ENCODE peak calls at places on chromosomes 1 and 21, in seven cellular contexts. E is endothelial cell of umbilical vein, U is stomach, G is HCT116, F is suprapubic skin, W is GM12891, B is prostate gland. H is an unnamed sample.

GRCh38 chr1:93324486-93325464 is 20.9 kb upstream of the DR1 start:
- DNase-seq in E (no peak), U (no peak), G (peak), F (no peak), W (no peak), B (no peak), H (no peak)

GRCh38 chr1:21313146-21313885 is 23.1 kb upstream of the ECE1 start:
- DNase-seq in E (peak), U (no peak), G (no peak), F (no peak), W (no peak), B (no peak), H (peak)

GRCh38 chr1:158084336-158084735 is 90.9 kb downstream of the KIRREL1 start:
- DNase-seq in E (no peak), U (no peak), G (no peak), F (no peak), W (no peak), B (no peak), H (no peak)

GRCh38 chr1:15296602-15297321 is 49.7 kb downstream of the FHAD1 start:
- DNase-seq in E (no peak), U (no peak), G (no peak), F (no peak), W (peak), B (no peak), H (no peak)

GRCh38 chr1:100879422-100879821 is 15.2 kb downstream of the EXTL2 start:
- DNase-seq in E (no peak), U (no peak), G (no peak), F (no peak), W (no peak), B (no peak), H (no peak)

GRCh38 chr1:90357980-90358379 is 359.1 kb downstream of the BARHL2 start:
- DNase-seq in E (no peak), U (no peak), G (no peak), F (no peak), W (no peak), B (no peak), H (no peak)

GRCh38 chr1:232486454-232487202 is 143.3 kb downstream of the SIPA1L2 start:
- DNase-seq in E (no peak), U (no peak), G (no peak), F (no peak), W (no peak), B (peak), H (no peak)

GRCh38 chr1:3883194-3883920 is 16.7 kb downstream of the C1orf174 start:
- DNase-seq in E (no peak), U (no peak), G (no peak), F (no peak), W (no peak), B (no peak), H (no peak)

GRCh38 chr1:229478852-229479251 is 29.3 kb downstream of the NUP133 start:
- DNase-seq in E (no peak), U (no peak), G (no peak), F (no peak), W (no peak), B (no peak), H (no peak)

GRCh38 chr21:46617267-46618051 is 12.6 kb upstream of the S100B start:
- DNase-seq in E (peak), U (no peak), G (no peak), F (no peak), W (no peak), B (no peak), H (no peak)

GRCh38 chr1:71307451-71307850 is 226.6 kb upstream of the ZRANB2 start:
- DNase-seq in E (peak), U (no peak), G (no peak), F (no peak), W (no peak), B (no peak), H (peak)

GRCh38 chr1:186206046-186206564 is 168.9 kb downstream of the TPR start:
- DNase-seq in E (no peak), U (no peak), G (no peak), F (no peak), W (no peak), B (no peak), H (no peak)

GRCh38 chr1:186207401-186208085 is 167.5 kb downstream of the TPR start:
- DNase-seq in E (no peak), U (no peak), G (no peak), F (no peak), W (no peak), B (no peak), H (no peak)

GRCh38 chr1:186202174-186202843 is 172.7 kb downstream of the TPR start:
- DNase-seq in E (no peak), U (no peak), G (no peak), F (peak), W (no peak), B (no peak), H (no peak)
- TF ChIP-seq POLR2AphosphoS5 in E (no peak), U (no peak), G (no peak), F (peak), W (no peak), B (no peak), H (no peak)

GRCh38 chr1:156657161-156657970 is 15.4 kb downstream of the BCAN start:
- DNase-seq in E (peak), U (peak), G (no peak), F (peak), W (peak), B (peak), H (peak)
- TF ChIP-seq POLR2AphosphoS5 in E (no peak), U (no peak), G (peak), F (no peak), W (no peak), B (no peak), H (no peak)

DNA sequence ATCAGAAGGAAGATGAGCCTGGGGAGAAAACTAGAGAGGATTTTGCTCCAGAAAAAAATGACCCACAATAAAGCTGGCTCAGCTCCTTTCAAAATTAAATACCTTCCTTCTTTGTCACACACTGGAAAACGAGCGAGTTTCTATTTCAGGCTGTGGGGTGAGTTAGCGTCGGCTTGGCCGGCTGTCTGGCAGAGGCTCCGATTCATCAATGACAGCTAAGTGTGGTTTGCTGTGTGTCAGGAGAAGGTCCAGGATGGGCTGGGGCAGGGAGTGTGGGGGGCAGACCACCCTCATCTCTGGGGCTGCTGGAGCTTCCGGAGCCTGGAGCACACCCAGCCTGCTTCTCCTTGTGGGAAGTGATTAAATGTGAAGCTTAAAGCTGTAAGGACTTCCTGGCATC is 120.2 kb downstream of the ETS2 start:
- DNase-seq in E (peak), U (peak), G (no peak), F (no peak), W (no peak), B (peak), H (no peak)
- TF ChIP-seq POLR2AphosphoS5 in E (no peak), U (peak), G (no peak), F (no peak), W (no peak), B (peak), H (peak)

GRCh38 chr1:184482113-184482512 is 95.3 kb downstream of the C1orf21 start:
- DNase-seq in E (no peak), U (peak), G (no peak), F (peak), W (no peak), B (no peak), H (no peak)
- TF ChIP-seq POLR2AphosphoS5 in E (no peak), U (peak), G (no peak), F (peak), W (no peak), B (peak), H (no peak)

DNA sequence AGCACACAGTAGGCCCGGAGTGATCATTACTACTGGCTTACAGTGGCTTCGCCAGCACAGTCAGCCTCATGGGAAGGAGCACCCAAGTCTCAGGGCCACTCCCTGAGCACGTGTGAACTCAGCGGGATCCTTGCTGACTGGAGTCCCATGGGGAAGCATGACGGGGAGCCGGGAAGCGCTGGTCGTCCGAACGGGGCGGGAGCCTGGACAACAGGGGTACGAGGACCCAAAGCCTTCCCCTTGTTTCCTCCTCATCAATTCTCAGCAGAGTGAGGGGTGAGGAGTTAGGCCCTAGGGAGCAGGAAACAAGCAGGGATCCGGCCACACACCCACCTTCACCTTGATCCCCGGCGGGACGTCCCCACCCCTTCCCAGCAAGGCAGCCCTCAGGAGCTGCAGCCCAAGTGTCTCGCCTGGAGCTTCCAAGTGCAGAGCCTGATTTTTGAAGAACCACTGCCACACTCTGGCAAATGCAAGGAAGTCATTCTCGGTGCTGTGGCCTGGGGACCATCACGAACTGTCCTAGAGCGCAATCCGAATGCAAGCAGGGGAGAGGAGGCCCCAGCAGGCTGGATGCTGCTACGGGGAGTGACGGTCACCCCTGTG is 35.5 kb downstream of the TOMM20 start:
- DNase-seq in E (peak), U (peak), G (no peak), F (no peak), W (no peak), B (no peak), H (peak)
- TF ChIP-seq POLR2AphosphoS5 in E (no peak), U (no peak), G (no peak), F (no peak), W (no peak), B (no peak), H (no peak)